ENCODE peak calls at places on chromosomes 16 and 17, in five cellular contexts. J, I, A, K and C are unnamed samples.

GRCh38 chr16:23520500-23520899 is 10.2 kb upstream of the GGA2 start:
- DNase-seq in J (no peak), I (no peak), A (no peak), K (no peak), C (no peak)

GRCh38 chr17:43830510-43831145 is 2.3 kb downstream of the MPP3 start:
- DNase-seq in J (peak), I (no peak), A (no peak), K (no peak), C (no peak)

GRCh38 chr16:4683255-4684029 is 9.9 kb upstream of the NUDT16L1 start:
- DNase-seq in J (no peak), I (no peak), A (no peak), K (no peak), C (no peak)

GRCh38 chr17:63641678-63642077 is 19.5 kb downstream of the MAP3K3 start:
- DNase-seq in J (no peak), I (peak), A (no peak), K (no peak), C (no peak)

GRCh38 chr17:8593276-8593675 is 37.2 kb downstream of the MYH10 start:
- DNase-seq in J (no peak), I (no peak), A (no peak), K (no peak), C (no peak)

GRCh38 chr16:20884240-20884556 is 16.0 kb downstream of the DCUN1D3 start:
- DNase-seq in J (no peak), I (no peak), A (no peak), K (peak), C (peak)

GRCh38 chr16:57422026-57422944 is 17.7 kb downstream of the CCL17 start:
- DNase-seq in J (peak), I (peak), A (peak), K (peak), C (peak)

GRCh38 chr16:67886387-67886786 is 1.7 kb downstream of the NRN1L start:
- DNase-seq in J (no peak), I (no peak), A (no peak), K (no peak), C (no peak)

GRCh38 chr17:80832266-80832676 is 159.4 kb upstream of the CHMP6 start:
- DNase-seq in J (peak), I (peak), A (no peak), K (peak), C (peak)

GRCh38 chr16:55955845-55956244 is 80.7 kb upstream of the CES5A start:
- DNase-seq in J (no peak), I (peak), A (no peak), K (peak), C (no peak)

GRCh38 chr17:13027246-13027645 is 9.4 kb upstream of the ELAC2 start:
- DNase-seq in J (no peak), I (no peak), A (no peak), K (peak), C (no peak)

GRCh38 chr17:65660947-65661346 is 99.5 kb upstream of the AXIN2 start:
- DNase-seq in J (no peak), I (no peak), A (no peak), K (peak), C (peak)

GRCh38 chr16:55263271-55264250 is 60.4 kb upstream of the IRX6 start:
- DNase-seq in J (no peak), I (no peak), A (no peak), K (no peak), C (no peak)

GRCh38 chr17:45228985-45229517 is 7.4 kb downstream of the FMNL1 start:
- DNase-seq in J (peak), I (peak), A (no peak), K (peak), C (peak)

GRCh38 chr17:8326591-8327583 is 12.8 kb upstream of the ODF4 start:
- DNase-seq in J (no peak), I (no peak), A (no peak), K (peak), C (peak)

GRCh38 chr16:67190041-67190440 is at the start of gene EXOC3L1:
- DNase-seq in J (no peak), I (no peak), A (no peak), K (no peak), C (no peak)

GRCh38 chr17:70938311-70938710 is 769.0 kb downstream of the KCNJ2 start:
- DNase-seq in J (no peak), I (no peak), A (no peak), K (no peak), C (no peak)

GRCh38 chr17:16919663-16920627 is 52.0 kb downstream of the TNFRSF13B start:
- DNase-seq in J (no peak), I (no peak), A (no peak), K (no peak), C (no peak)

GRCh38 chr17:82212331-82213250 is at the start of gene CCDC57:
- DNase-seq in J (peak), I (peak), A (peak), K (peak), C (peak)

GRCh38 chr16:19745286-19746018 is 27.4 kb downstream of the IQCK start:
- DNase-seq in J (no peak), I (no peak), A (no peak), K (peak), C (peak)

GRCh38 chr17:57746221-57746620 is 1.1 kb upstream of the CCDC182 start:
- DNase-seq in J (no peak), I (no peak), A (no peak), K (no peak), C (no peak)

GRCh38 chr16:21987498-21987897 is 13.4 kb downstream of the PDZD9 start:
- DNase-seq in J (no peak), I (no peak), A (no peak), K (no peak), C (no peak)

GRCh38 chr17:80805032-80805751 is 186.4 kb upstream of the CHMP6 start:
- DNase-seq in J (no peak), I (no peak), A (no peak), K (peak), C (peak)

GRCh38 chr16:2464333-2464732 is 4.4 kb downstream of the TEDC2 start:
- DNase-seq in J (no peak), I (no peak), A (no peak), K (no peak), C (no peak)

GRCh38 chr17:77882481-77883212 is 75.9 kb upstream of the TNRC6C start:
- DNase-seq in J (peak), I (peak), A (no peak), K (no peak), C (peak)

GRCh38 chr17:72118588-72119279 is 2.1 kb upstream of the SOX9 start:
- DNase-seq in J (peak), I (peak), A (peak), K (peak), C (peak)

GRCh38 chr17:76538941-76539340 is 903 bp upstream of the PRCD start:
- DNase-seq in J (no peak), I (no peak), A (no peak), K (no peak), C (no peak)

GRCh38 chr17:67435122-67435521 is 58.0 kb downstream of the PITPNC1 start:
- DNase-seq in J (no peak), I (no peak), A (no peak), K (no peak), C (peak)

GRCh38 chr17:2067559-2067958 is 12.7 kb downstream of the HIC1 start:
- DNase-seq in J (no peak), I (no peak), A (no peak), K (peak), C (peak)

GRCh38 chr17:72884066-72884465 is 208.4 kb downstream of the SLC39A11 start:
- DNase-seq in J (no peak), I (peak), A (no peak), K (no peak), C (no peak)

GRCh38 chr17:74042744-74043486 is 160.6 kb upstream of the RPL38 start:
- DNase-seq in J (peak), I (no peak), A (peak), K (peak), C (peak)

GRCh38 chr17:4800462-4801185 is 1.5 kb downstream of the C17orf114 start:
- DNase-seq in J (no peak), I (no peak), A (no peak), K (no peak), C (no peak)